ENCODE peak calls at places on chromosome 2, in seven cellular contexts. X is sigmoid colon, P is esophagus muscularis mucosa, Y is upper lobe of left lung, N is ovary, V is K562, E is A549. S is an unnamed sample.

GRCh38 chr2:38375711-38376345 is 1.2 kb downstream of the ATL2 start:
- DNase-seq in N (peak), Y (peak), P (no peak), E (no peak), V (no peak), X (peak), S (no peak)

GRCh38 chr2:74440378-74441110 is 1.2 kb downstream of the RTKN start:
- DNase-seq in Y (peak), E (peak), N (peak), P (peak), V (peak), X (peak), S (peak)

GRCh38 chr2:215724171-215724570 is 288.3 kb upstream of the FN1 start:
- DNase-seq in Y (no peak), V (no peak), N (no peak), P (no peak), X (no peak), E (no peak), S (no peak)

GRCh38 chr2:25491003-25491696 is 149.4 kb upstream of the DNMT3A start:
- DNase-seq in Y (no peak), V (no peak), N (no peak), E (peak), X (no peak), P (no peak), S (no peak)

GRCh38 chr2:130355181-130355577 is 677 bp upstream of the PTPN18 start:
- DNase-seq in P (no peak), V (no peak), Y (no peak), E (no peak), X (peak), N (no peak), S (peak)

GRCh38 chr2:177147093-177147694 is 65.4 kb upstream of the HNRNPA3 start:
- DNase-seq in X (no peak), N (no peak), Y (no peak), P (no peak), V (peak), E (peak), S (no peak)

GRCh38 chr2:143513081-143513480 is 383.9 kb downstream of the ARHGAP15 start:
- DNase-seq in V (peak), Y (no peak), X (no peak), P (no peak), E (peak), N (peak), S (no peak)

GRCh38 chr2:70753978-70754377 is 14.0 kb downstream of the ADD2 start:
- DNase-seq in P (no peak), Y (no peak), V (no peak), N (no peak), E (no peak), X (no peak), S (no peak)

GRCh38 chr2:96142217-96143113 is 2.8 kb downstream of the DUSP2 start:
- DNase-seq in X (peak), N (peak), V (peak), E (no peak), P (no peak), Y (no peak), S (peak)

GRCh38 chr2:123993728-123994323 is 31.3 kb upstream of the CNTNAP5 start:
- DNase-seq in V (peak), N (no peak), E (peak), P (no peak), Y (peak), X (peak), S (peak)

GRCh38 chr2:207746131-207746530 is 23.6 kb downstream of the FZD5 start:
- DNase-seq in E (peak), N (peak), Y (peak), X (no peak), P (no peak), V (peak), S (peak)

GRCh38 chr2:205496777-205497176 is 185.5 kb upstream of the NRP2 start:
- DNase-seq in N (no peak), X (no peak), V (no peak), P (no peak), E (no peak), Y (no peak), S (no peak)

GRCh38 chr2:118988706-118989105 is 46.7 kb downstream of the MARCO start:
- DNase-seq in P (no peak), Y (peak), V (no peak), N (no peak), E (no peak), X (no peak), S (no peak)

GRCh38 chr2:8573234-8573941 is 108.5 kb upstream of the ID2 start:
- DNase-seq in X (peak), V (no peak), Y (no peak), E (no peak), N (no peak), P (no peak), S (no peak)

GRCh38 chr2:9665903-9666302 is 35.1 kb upstream of the YWHAQ start:
- DNase-seq in P (no peak), N (no peak), X (no peak), V (no peak), Y (no peak), E (peak), S (no peak)

GRCh38 chr2:135132314-135132713 is 80.2 kb downstream of the RAB3GAP1 start:
- DNase-seq in P (no peak), N (no peak), Y (no peak), X (no peak), E (no peak), V (no peak), S (no peak)

GRCh38 chr2:229164545-229165249 is 106.4 kb downstream of the PID1 start:
- DNase-seq in E (no peak), P (no peak), V (no peak), X (no peak), Y (no peak), N (no peak), S (peak)

GRCh38 chr2:43267393-43267792 is 41.0 kb upstream of the ZFP36L2 start:
- DNase-seq in N (no peak), Y (no peak), V (no peak), E (no peak), X (no peak), P (no peak), S (no peak)

GRCh38 chr2:191304939-191305875 is 60.0 kb downstream of the MYO1B start:
- DNase-seq in N (peak), X (peak), P (peak), V (no peak), Y (no peak), E (no peak), S (peak)

GRCh38 chr2:3778841-3779505 is 75.6 kb downstream of the DCDC2C start:
- DNase-seq in N (no peak), P (no peak), Y (no peak), V (no peak), X (no peak), E (no peak), S (no peak)

GRCh38 chr2:227325824-227326195 is 759 bp downstream of the MFF start:
- DNase-seq in V (peak), Y (peak), X (peak), E (peak), P (no peak), N (no peak), S (peak)

GRCh38 chr2:64873472-64873924 is 115.7 kb upstream of the SLC1A4 start:
- DNase-seq in N (peak), X (peak), E (peak), V (peak), P (peak), Y (peak), S (peak)

GRCh38 chr2:98708396-98709186 is 22.3 kb downstream of the MGAT4A start:
- DNase-seq in Y (no peak), X (no peak), N (no peak), P (no peak), E (no peak), V (no peak), S (no peak)

GRCh38 chr2:202113571-202114142 is 40.6 kb downstream of the KIAA2012 start:
- DNase-seq in E (peak), P (no peak), X (no peak), V (no peak), N (no peak), Y (no peak), S (no peak)

DNA sequence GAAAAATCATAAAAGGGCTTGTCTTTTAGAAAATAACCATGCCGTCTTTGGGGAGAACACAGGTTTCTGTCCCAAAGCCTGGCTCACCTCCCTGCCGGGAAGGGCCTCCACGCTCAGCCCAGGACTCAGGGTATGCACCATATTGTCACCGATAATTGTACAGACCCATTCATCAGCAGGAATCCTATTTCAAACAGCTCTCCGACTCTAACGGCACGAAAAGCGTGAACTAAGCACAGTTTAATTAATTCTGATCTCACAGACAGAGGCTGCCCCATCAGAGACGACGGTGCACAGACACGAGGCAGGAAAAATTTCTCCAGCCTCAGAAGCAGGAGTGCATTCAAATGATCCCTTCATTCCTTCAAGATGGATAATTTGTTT is 276.2 kb downstream of the MYCN start:
- DNase-seq in V (no peak), N (no peak), Y (no peak), E (no peak), X (no peak), P (no peak), S (no peak)
- TF ChIP-seq EP300 in V (no peak), N (no peak), Y (no peak), E (no peak), X (no peak), P (no peak), S (no peak)

GRCh38 chr2:68200157-68200787 is 42.6 kb downstream of the PNO1 start:
- DNase-seq in X (no peak), Y (no peak), E (no peak), N (no peak), P (no peak), V (no peak), S (no peak)
- H3K4me3 ChIP-seq in X (no peak), Y (no peak), E (no peak), N (no peak), P (no peak), V (no peak), S (no peak)

GRCh38 chr2:236988690-236989639 is 96.7 kb upstream of the COPS8 start:
- DNase-seq in P (no peak), N (no peak), E (no peak), V (no peak), X (peak), Y (peak), S (peak)
- TF ChIP-seq EP300 in P (peak), N (peak), E (no peak), V (no peak), X (peak), Y (peak), S (peak)

GRCh38 chr2:128415768-128416039 is 97.0 kb upstream of the HS6ST1 start:
- DNase-seq in E (no peak), X (no peak), V (no peak), N (no peak), Y (no peak), P (no peak), S (no peak)

GRCh38 chr2:128413718-128414341 is 95.2 kb upstream of the HS6ST1 start:
- DNase-seq in X (no peak), V (no peak), E (no peak), Y (peak), P (peak), N (no peak), S (no peak)

GRCh38 chr2:128414351-128414750 is 95.7 kb upstream of the HS6ST1 start:
- DNase-seq in X (no peak), Y (peak), P (peak), N (no peak), E (no peak), V (no peak), S (no peak)

GRCh38 chr2:128416366-128416765 is 97.7 kb upstream of the HS6ST1 start:
- DNase-seq in X (no peak), E (no peak), V (no peak), P (peak), Y (peak), N (no peak), S (no peak)

DNA sequence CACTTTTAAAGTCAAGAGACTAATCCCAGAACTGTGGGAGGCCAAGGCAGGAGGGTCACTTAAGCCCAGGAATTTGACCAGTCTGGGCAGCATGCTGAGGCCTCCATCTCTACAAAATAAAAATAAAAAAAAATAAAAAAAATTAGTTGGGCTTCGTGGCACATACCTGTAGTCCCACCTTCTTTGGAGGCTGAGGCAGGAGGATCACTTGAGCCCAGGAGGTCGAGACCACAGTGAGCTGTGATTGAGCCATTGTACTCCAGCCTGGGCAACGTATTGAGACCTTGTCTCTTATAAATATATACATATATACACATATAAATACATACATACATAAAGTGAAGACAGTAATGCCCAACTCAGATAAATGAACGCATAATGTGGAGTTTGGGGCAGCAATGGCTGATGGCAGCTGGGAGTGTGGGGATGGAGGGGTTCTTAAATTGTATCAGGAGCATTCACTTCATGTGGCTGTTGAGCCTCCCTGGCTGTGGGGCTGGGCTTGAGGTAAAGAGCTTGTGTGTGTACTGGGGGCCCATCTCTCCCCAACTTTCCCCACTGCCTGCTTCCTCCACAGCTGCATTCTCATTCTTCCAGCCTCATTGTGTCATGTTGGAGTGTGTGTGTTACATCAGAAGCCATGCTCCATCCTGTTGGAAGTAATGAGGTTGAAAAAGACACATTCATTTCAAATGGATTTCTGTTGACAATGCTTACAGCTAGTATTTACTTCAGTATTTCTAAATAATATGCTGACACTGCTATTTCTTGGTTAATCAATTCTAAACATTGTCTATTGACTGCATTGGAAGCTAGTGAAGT is 96.5 kb upstream of the HS6ST1 start:
- DNase-seq in Y (peak), P (peak), N (no peak), X (no peak), E (no peak), V (no peak), S (no peak)
- H3K4me3 ChIP-seq in Y (no peak), P (no peak), N (no peak), X (no peak), E (no peak), V (no peak), S (no peak)

DNA sequence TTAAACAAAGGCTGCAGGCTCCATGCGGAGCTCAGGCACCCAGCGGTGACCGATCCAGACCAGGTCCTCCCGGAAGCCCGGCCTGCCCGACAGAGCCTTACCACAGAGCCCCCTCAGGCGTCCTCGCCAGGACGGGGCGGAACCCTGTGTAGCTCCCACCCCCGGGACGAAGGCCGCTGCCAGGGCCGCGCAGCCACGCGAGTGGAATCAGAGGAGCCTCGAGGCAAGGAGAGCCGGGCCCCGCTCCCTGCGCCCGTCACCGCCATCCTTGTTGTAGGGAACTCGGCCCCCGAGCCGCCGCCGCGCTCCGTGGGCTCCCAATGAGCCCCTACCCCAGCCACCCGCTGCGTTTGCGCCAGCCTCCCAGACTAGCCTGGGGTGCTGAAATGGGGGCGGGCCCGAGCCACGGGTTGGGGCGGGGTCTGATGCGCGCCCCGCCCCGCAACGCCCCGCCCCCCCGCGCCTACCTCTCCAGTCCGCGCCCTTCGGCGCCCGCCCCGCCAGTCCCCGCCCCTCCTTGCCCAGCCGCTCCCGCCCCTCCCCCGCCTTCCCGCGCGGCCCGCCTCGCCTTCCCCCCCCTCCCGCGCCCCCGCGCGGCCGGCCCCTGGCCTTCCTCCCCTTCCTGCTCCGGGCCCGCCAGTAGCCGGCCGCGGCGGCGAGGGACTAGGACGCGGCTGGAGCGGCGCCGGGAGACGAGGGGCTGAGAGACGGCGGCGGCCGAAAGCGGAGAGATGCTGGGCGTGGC is at the start of gene LIMS1:
- DNase-seq in P (peak), V (peak), X (peak), E (peak), Y (peak), N (peak), S (peak)
- TF ChIP-seq EP300 in P (no peak), V (no peak), X (no peak), E (no peak), Y (no peak), N (no peak), S (no peak)

GRCh38 chr2:150046211-150046610 is 441.3 kb downstream of the RND3 start:
- DNase-seq in P (no peak), X (no peak), N (no peak), E (no peak), V (no peak), Y (no peak), S (no peak)
- H3K4me3 ChIP-seq in P (no peak), X (no peak), N (no peak), E (no peak), V (no peak), Y (no peak), S (no peak)

DNA sequence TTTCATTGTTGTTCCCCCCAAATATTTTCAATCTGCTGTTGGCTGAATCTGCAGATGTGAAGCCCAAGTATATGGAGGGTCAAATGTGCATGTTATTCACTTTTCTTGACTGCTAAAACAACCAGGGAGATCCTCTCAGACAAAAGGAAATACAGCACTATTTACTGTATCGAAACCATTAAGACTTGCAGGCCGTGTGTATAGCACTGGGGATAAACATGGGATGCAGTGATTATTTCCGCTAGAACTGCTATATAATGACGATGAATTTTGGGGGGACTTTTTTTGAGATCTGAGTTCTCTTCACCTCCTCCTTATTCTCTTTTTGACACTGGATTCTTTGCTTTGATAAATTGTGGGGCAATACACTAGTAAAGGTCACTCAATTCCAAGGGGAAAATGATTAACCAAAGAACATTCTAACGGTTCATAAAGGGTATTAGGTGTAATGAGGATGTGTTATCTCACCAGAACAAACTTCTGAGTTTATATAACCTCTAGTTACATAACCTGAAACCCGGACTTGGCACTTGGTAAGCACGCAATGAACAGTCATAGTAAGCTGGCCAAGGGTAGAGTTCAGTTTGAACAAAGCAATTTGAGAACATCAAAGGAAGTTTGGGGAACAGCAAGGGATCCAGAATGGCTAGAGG is 3.5 kb upstream of the UGT1A1 start:
- DNase-seq in Y (no peak), E (peak), N (no peak), P (no peak), V (no peak), X (no peak), S (no peak)
- TF ChIP-seq EP300 in Y (no peak), E (peak), N (no peak), P (no peak), V (no peak), X (no peak), S (no peak)

GRCh38 chr2:102185347-102185746 is 1.5 kb upstream of the IL1RL2 start:
- DNase-seq in X (no peak), P (no peak), N (no peak), E (peak), Y (no peak), V (peak), S (no peak)

GRCh38 chr2:102190425-102191107 is 3.7 kb downstream of the IL1RL2 start:
- DNase-seq in X (no peak), E (peak), P (no peak), N (no peak), Y (no peak), V (no peak), S (no peak)

GRCh38 chr2:102187191-102188150 is 648 bp downstream of the IL1RL2 start:
- DNase-seq in V (no peak), E (no peak), Y (peak), N (peak), P (no peak), X (peak), S (peak)

GRCh38 chr2:102184018-102184417 is 2.8 kb upstream of the IL1RL2 start:
- DNase-seq in P (no peak), V (no peak), Y (no peak), E (no peak), X (no peak), N (no peak), S (no peak)

GRCh38 chr2:102186676-102187190 is at the start of gene IL1RL2:
- DNase-seq in P (no peak), N (no peak), Y (peak), X (peak), V (no peak), E (no peak), S (peak)
- H3K4me3 ChIP-seq in P (peak), N (peak), Y (peak), X (peak), V (no peak), E (no peak), S (peak)

S was measured in transverse colon.